ENCODE peak calls at places on chromosomes 4 and X, in nine cellular contexts. C is BJ; Z is astrocyte of the hippocampus; O is activated naive CD8-positive, alpha-beta T cell treated with anti-CD3 and anti-CD28 coated beads, Interleukin-2, amount 10 ng/mL, durations not matched to agents 7 days and 5 days; B is WERI-Rb-1; M is pancreas; Y is AG08395; W is CD4-positive, alpha-beta memory T cell; S is HAP-1. X is an unnamed sample.

GRCh38 chr4:76546282-76547166 is 111.5 kb downstream of the SHROOM3 start:
- DNase-seq in Z (peak), W (no peak), S (no peak), Y (peak), M (peak), B (peak), C (peak), O (no peak), X (peak)

GRCh38 chrX:46559062-46559461 is 13.8 kb upstream of the ZNF674 start:
- DNase-seq in M (no peak), S (no peak), O (no peak), B (no peak), C (no peak), W (no peak), Y (no peak), Z (no peak), X (peak)

GRCh38 chrX:84224741-84225140 is 36.7 kb upstream of the RPS6KA6 start:
- DNase-seq in Y (no peak), W (no peak), O (no peak), S (no peak), B (no peak), C (no peak), M (no peak), Z (no peak), X (no peak)

GRCh38 chr4:25884040-25884788 is 21.4 kb upstream of the SEL1L3 start:
- DNase-seq in W (no peak), S (no peak), Z (peak), Y (peak), C (peak), B (no peak), O (no peak), M (no peak), X (peak)

GRCh38 chrX:3697220-3697684 is 16.2 kb downstream of the PRKX start:
- DNase-seq in Y (no peak), S (no peak), O (no peak), W (no peak), C (no peak), B (no peak), Z (no peak), M (no peak), X (no peak)

GRCh38 chr4:185700048-185700447 is 111.9 kb downstream of the SORBS2 start:
- DNase-seq in Y (peak), S (no peak), W (no peak), Z (peak), M (no peak), O (no peak), B (no peak), C (no peak), X (no peak)

GRCh38 chrX:7159132-7159861 is 11.3 kb upstream of the PUDP start:
- DNase-seq in B (no peak), W (no peak), Z (peak), S (no peak), M (no peak), C (no peak), O (no peak), Y (peak), X (no peak)

GRCh38 chr4:16704488-16704887 is 194.0 kb downstream of the LDB2 start:
- DNase-seq in C (no peak), Z (no peak), M (no peak), B (no peak), W (no peak), S (no peak), Y (no peak), O (no peak), X (no peak)

GRCh38 chrX:40170830-40171512 is 73.2 kb upstream of the BCOR start:
- DNase-seq in B (peak), O (no peak), C (no peak), M (no peak), W (no peak), S (peak), Z (no peak), Y (no peak), X (peak)

GRCh38 chr4:25563071-25563564 is 92.5 kb upstream of the SLC34A2 start:
- DNase-seq in C (no peak), M (no peak), Y (no peak), W (no peak), S (no peak), Z (no peak), O (no peak), B (peak), X (no peak)

GRCh38 chr4:147361726-147362125 is 119.2 kb upstream of the EDNRA start:
- DNase-seq in Z (peak), W (no peak), S (no peak), Y (peak), B (no peak), M (no peak), O (no peak), C (peak), X (peak)

GRCh38 chrX:40539214-40540142 is 41.3 kb upstream of the ATP6AP2 start:
- DNase-seq in Y (peak), S (peak), W (peak), M (no peak), Z (peak), O (peak), C (peak), B (peak), X (peak)

GRCh38 chrX:128460835-128461234 is 408.6 kb upstream of the ACTRT1 start:
- DNase-seq in C (no peak), B (no peak), M (no peak), W (no peak), S (no peak), Z (no peak), O (no peak), Y (no peak), X (no peak)

GRCh38 chr4:89300490-89300889 is 7.1 kb downstream of the GPRIN3 start:
- DNase-seq in Z (no peak), Y (no peak), B (no peak), C (no peak), S (no peak), O (no peak), M (no peak), W (no peak), X (no peak)

GRCh38 chrX:31323658-31324057 is 251.8 kb upstream of the FTHL17 start:
- DNase-seq in S (no peak), C (no peak), W (no peak), O (no peak), M (no peak), Y (no peak), B (no peak), Z (no peak), X (no peak)

GRCh38 chrX:127459784-127460183 is 592.4 kb downstream of the ACTRT1 start:
- DNase-seq in Z (no peak), C (no peak), M (no peak), Y (no peak), B (no peak), W (no peak), S (no peak), O (no peak), X (no peak)

GRCh38 chr4:152424980-152425379 is 110.9 kb downstream of the FBXW7 start:
- DNase-seq in B (no peak), M (no peak), Z (no peak), C (no peak), Y (no peak), O (no peak), S (no peak), W (no peak), X (peak)